ENCODE peak calls at places on chromosomes 1 and 21, in seven cellular contexts. One of them, this sample, is unnamed.

GRCh38 chr1:8818325-8818775 is 910 bp upstream of the RERE start:
- DNase-seq in substantia nigra: no peak
- DNase-seq in caudate nucleus: no peak
- DNase-seq in osteocyte: no peak
- DNase-seq in NCI-H2171: peak
- DNase-seq in A549: peak
- DNase-seq in stimulated activated naive B cell treated with anti-CD40 and anti-IgM and Interleukin-4, amounts not matched to agents 10 μg/mL and 1 μg/mL and 100 μg/mL, for 72 hours: no peak
- DNase-seq in this sample: no peak

GRCh38 chr1:200365897-200366426 is 43.9 kb downstream of the ZNF281 start:
- DNase-seq in substantia nigra: no peak
- DNase-seq in A549: peak
- DNase-seq in stimulated activated naive B cell treated with anti-CD40 and anti-IgM and Interleukin-4, amounts not matched to agents 10 μg/mL and 1 μg/mL and 100 μg/mL, for 72 hours: no peak
- DNase-seq in NCI-H2171: no peak
- DNase-seq in osteocyte: peak
- DNase-seq in caudate nucleus: no peak
- DNase-seq in this sample: no peak

GRCh38 chr1:175834597-175834996 is 91.2 kb upstream of the TNR start:
- DNase-seq in A549: no peak
- DNase-seq in osteocyte: no peak
- DNase-seq in caudate nucleus: no peak
- DNase-seq in stimulated activated naive B cell treated with anti-CD40 and anti-IgM and Interleukin-4, amounts not matched to agents 10 μg/mL and 1 μg/mL and 100 μg/mL, for 72 hours: no peak
- DNase-seq in substantia nigra: no peak
- DNase-seq in NCI-H2171: no peak
- DNase-seq in this sample: no peak

GRCh38 chr1:48619529-48619928 is 147.5 kb upstream of the SPATA6 start:
- DNase-seq in stimulated activated naive B cell treated with anti-CD40 and anti-IgM and Interleukin-4, amounts not matched to agents 10 μg/mL and 1 μg/mL and 100 μg/mL, for 72 hours: no peak
- DNase-seq in caudate nucleus: no peak
- DNase-seq in A549: peak
- DNase-seq in substantia nigra: peak
- DNase-seq in osteocyte: no peak
- DNase-seq in NCI-H2171: no peak
- DNase-seq in this sample: peak

GRCh38 chr21:42164064-42164789 is 54.7 kb upstream of the ABCG1 start:
- DNase-seq in NCI-H2171: no peak
- DNase-seq in A549: peak
- DNase-seq in substantia nigra: peak
- DNase-seq in stimulated activated naive B cell treated with anti-CD40 and anti-IgM and Interleukin-4, amounts not matched to agents 10 μg/mL and 1 μg/mL and 100 μg/mL, for 72 hours: no peak
- DNase-seq in osteocyte: peak
- DNase-seq in caudate nucleus: no peak
- DNase-seq in this sample: no peak

GRCh38 chr1:975896-976683 is 5.8 kb downstream of the PERM1 start:
- DNase-seq in A549: peak
- DNase-seq in NCI-H2171: peak
- DNase-seq in substantia nigra: no peak
- DNase-seq in osteocyte: no peak
- DNase-seq in stimulated activated naive B cell treated with anti-CD40 and anti-IgM and Interleukin-4, amounts not matched to agents 10 μg/mL and 1 μg/mL and 100 μg/mL, for 72 hours: peak
- DNase-seq in caudate nucleus: no peak
- DNase-seq in this sample: no peak

GRCh38 chr1:155173478-155174333 is at the start of gene TRIM46:
- DNase-seq in NCI-H2171: peak
- DNase-seq in caudate nucleus: peak
- DNase-seq in stimulated activated naive B cell treated with anti-CD40 and anti-IgM and Interleukin-4, amounts not matched to agents 10 μg/mL and 1 μg/mL and 100 μg/mL, for 72 hours: peak
- DNase-seq in A549: peak
- DNase-seq in osteocyte: peak
- DNase-seq in substantia nigra: peak
- DNase-seq in this sample: no peak

GRCh38 chr1:60695633-60696032 is 386.7 kb upstream of the NFIA start:
- DNase-seq in substantia nigra: peak
- DNase-seq in caudate nucleus: no peak
- DNase-seq in osteocyte: no peak
- DNase-seq in stimulated activated naive B cell treated with anti-CD40 and anti-IgM and Interleukin-4, amounts not matched to agents 10 μg/mL and 1 μg/mL and 100 μg/mL, for 72 hours: no peak
- DNase-seq in NCI-H2171: no peak
- DNase-seq in A549: no peak
- DNase-seq in this sample: no peak

This sample was measured in iPS DF 19.7.